ENCODE peak calls at places on chromosomes 13 and 19, in four cellular contexts. Z, L, R and T are unnamed samples.

GRCh38 chr13:69935043-69935442 is 172.6 kb upstream of the ATXN8OS start:
- DNase-seq in R (no peak), L (no peak), Z (no peak), T (no peak)

GRCh38 chr19:15779756-15780476 is 7.5 kb upstream of the OR10H5 start:
- DNase-seq in L (no peak), R (peak; percentile 80), Z (peak; percentile 90), T (no peak)

GRCh38 chr19:623974-624373 is 9.4 kb downstream of the POLRMT start:
- DNase-seq in Z (no peak), R (no peak), L (no peak), T (no peak)

GRCh38 chr19:52112624-52113023 is 17.1 kb upstream of the ZNF841 start:
- DNase-seq in R (no peak), L (no peak), Z (no peak), T (no peak)

GRCh38 chr13:95150555-95150954 is 150.7 kb downstream of the ABCC4 start:
- DNase-seq in L (no peak), Z (peak; percentile 14), R (no peak), T (no peak)

GRCh38 chr13:39038569-39038898 is 278 bp downstream of the NHLRC3 start:
- DNase-seq in L (no peak), R (no peak), Z (no peak), T (no peak)

GRCh38 chr19:39826311-39826945 is 7.5 kb downstream of the DYRK1B start:
- DNase-seq in R (peak; percentile 57), Z (no peak), L (no peak), T (no peak)

GRCh38 chr19:38149597-38149996 is 74.4 kb downstream of the DPF1 start:
- DNase-seq in R (no peak), L (no peak), Z (no peak), T (no peak)

GRCh38 chr19:45492627-45493470 is 4.0 kb downstream of the RTN2 start:
- DNase-seq in L (no peak), R (peak; percentile 94), Z (no peak), T (no peak)

GRCh38 chr13:113479179-113479578 is 11.3 kb downstream of the DCUN1D2 start:
- DNase-seq in R (no peak), L (no peak), Z (no peak), T (no peak)

GRCh38 chr13:77918391-77919261 is at the start of gene EDNRB:
- DNase-seq in R (peak; percentile 71), L (no peak), Z (no peak), T (no peak)

GRCh38 chr13:20337894-20338551 is 105.9 kb upstream of the GJB6 start:
- DNase-seq in L (no peak), R (no peak), Z (no peak), T (peak; percentile 13)

GRCh38 chr19:10552596-10553053 is 8.9 kb downstream of the ATG4D start:
- DNase-seq in L (no peak), Z (no peak), R (no peak), T (no peak)

GRCh38 chr13:111436446-111436845 is 116.0 kb downstream of the TEX29 start:
- DNase-seq in Z (no peak), R (no peak), L (no peak), T (no peak)

GRCh38 chr13:100525453-100526298 is 62.9 kb downstream of the GGACT start:
- DNase-seq in Z (no peak), L (no peak), R (no peak), T (no peak)

GRCh38 chr19:55585658-55586339 is 5.2 kb upstream of the ZNF579 start:
- DNase-seq in Z (no peak), L (no peak), R (peak; percentile 81), T (no peak)

GRCh38 chr19:19051478-19052213 is 12.1 kb upstream of the SLC25A42 start:
- DNase-seq in L (no peak), Z (no peak), R (no peak), T (no peak)

GRCh38 chr13:62544928-62545327 is 1129.3 kb upstream of the PCDH20 start:
- DNase-seq in Z (no peak), L (no peak), R (no peak), T (no peak)

GRCh38 chr19:48556163-48556562 is 4.2 kb downstream of the SULT2B1 start:
- DNase-seq in R (no peak), L (no peak), Z (no peak), T (no peak)

GRCh38 chr13:52686381-52686780 is 33.7 kb downstream of the SUGT1 start:
- DNase-seq in L (no peak), R (no peak), Z (no peak), T (no peak)

GRCh38 chr19:3837332-3837731 is 31.5 kb downstream of the ZFR2 start:
- DNase-seq in L (no peak), Z (no peak), R (no peak), T (no peak)

GRCh38 chr19:34269489-34269888 is 15.1 kb downstream of the GARRE1 start:
- DNase-seq in L (no peak), R (no peak), Z (no peak), T (no peak)
- H3K4me1 ChIP-seq in L (peaks cover 97% of the 10 kb centered on the region), R (peaks cover 63% of the 10 kb centered on the region), Z (peaks cover 35% of the 10 kb centered on the region), T (peaks cover 22% of the 10 kb centered on the region)

GRCh38 chr19:8449830-8450229 is 5.1 kb downstream of the HNRNPM start:
- DNase-seq in Z (no peak), L (no peak), R (no peak), T (no peak)
- H3K4me1 ChIP-seq in Z (peaks cover 91% of the 10 kb centered on the region), L (peaks cover 85% of the 10 kb centered on the region), R (peaks cover 84% of the 10 kb centered on the region), T (peaks cover 16% of the 10 kb centered on the region)

DNA sequence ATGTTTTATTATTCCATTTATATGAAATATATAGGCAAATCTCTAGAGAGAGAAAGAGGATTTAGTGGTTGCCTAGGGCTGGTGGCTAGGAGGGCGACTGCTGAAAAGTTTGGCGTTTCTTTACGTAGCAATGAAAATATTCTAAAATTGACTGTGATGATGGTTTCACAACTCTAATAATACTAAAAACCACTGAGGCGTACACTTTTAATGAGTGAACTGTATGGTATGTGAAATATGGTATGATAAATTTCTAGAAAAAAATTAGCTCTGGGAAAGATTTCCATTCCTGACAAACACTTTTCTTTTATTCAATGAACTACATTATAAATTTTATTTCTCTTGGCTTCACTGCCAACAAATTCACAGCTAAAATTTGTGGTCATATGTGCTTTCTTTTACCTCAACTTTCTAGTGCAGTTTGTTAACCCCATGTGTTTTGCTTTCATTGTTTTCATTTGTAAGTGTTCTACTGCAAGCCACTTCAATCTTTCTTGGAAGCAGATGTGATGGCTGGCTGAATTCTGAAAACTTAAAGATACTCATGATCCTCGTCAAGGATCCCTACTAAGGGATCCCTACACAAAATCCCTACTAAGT is 11.1 kb downstream of the ZC3H13 start:
- DNase-seq in R (no peak), L (no peak), Z (no peak), T (no peak)
- H3K4me1 ChIP-seq in R (no peaks in the 10 kb centered on the region), L (peaks cover 11% of the 10 kb centered on the region), Z (no peaks in the 10 kb centered on the region), T (no peaks in the 10 kb centered on the region)

DNA sequence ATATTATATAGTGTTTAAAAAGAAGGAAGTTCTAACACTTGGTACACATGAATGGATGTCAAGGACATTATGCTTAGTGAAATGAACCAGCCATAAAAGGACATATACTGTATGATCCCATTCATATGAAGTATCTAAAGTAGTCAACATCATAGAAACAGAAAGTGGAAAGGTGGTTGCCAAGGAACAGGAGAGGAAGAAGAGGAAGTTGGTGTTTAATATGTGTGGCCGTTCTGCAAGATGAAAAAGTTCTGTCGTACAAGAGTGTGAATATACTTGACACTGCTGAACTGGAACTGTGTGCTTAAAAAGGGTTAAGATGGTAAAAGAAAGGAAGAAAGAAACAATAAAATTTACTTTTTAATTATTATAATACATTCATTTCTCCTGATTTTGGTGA is 33.1 kb upstream of the C1QTNF9 start:
- DNase-seq in Z (no peak), L (peak; percentile 47), R (no peak), T (peak; percentile 42)
- H3K4me1 ChIP-seq in Z (peaks cover 41% of the 10 kb centered on the region), L (peaks cover 99% of the 10 kb centered on the region), R (no peaks in the 10 kb centered on the region), T (peaks cover 52% of the 10 kb centered on the region)

DNA sequence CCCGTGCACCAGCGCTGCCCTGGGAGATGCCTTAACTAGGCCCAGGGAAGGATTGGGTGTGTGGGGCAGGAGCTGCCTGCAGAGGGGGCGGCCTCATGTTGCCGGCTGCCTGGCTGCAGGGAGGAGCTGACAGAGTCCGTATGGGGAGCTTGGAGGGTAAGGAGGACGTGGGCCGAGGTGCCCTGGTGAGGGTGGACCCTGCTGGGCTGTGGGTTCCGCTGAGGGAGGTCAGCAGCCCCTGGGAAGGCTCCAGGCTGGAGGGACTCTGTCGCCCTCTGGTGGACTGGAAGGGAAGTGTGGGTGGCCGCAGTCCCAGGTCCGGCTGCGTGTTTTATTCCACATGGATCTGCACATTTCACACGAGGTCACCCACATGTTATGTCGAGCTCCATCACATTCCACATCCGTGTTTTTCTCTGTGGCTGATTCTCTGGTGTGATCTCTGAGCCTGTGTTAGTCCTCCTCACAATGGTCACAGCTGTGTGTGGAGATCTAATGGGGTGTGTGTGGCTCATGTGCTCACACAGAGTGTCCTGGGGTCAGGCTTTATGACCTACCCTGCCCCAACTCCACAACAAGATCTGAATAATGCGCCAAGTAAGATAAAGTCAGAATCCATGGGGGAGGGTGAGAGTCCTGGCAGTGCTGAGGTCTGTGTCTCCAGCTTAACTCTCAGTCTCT is 1.8 kb upstream of the CEACAM8 start:
- DNase-seq in Z (no peak), R (no peak), L (peak; percentile 37), T (no peak)
- H3K4me1 ChIP-seq in Z (no peaks in the 10 kb centered on the region), R (no peaks in the 10 kb centered on the region), L (no peaks in the 10 kb centered on the region), T (no peaks in the 10 kb centered on the region)

GRCh38 chr19:5288347-5288739 is 52.3 kb downstream of the PTPRS start:
- DNase-seq in Z (no peak), R (peak; percentile 73), L (no peak), T (no peak)

GRCh38 chr19:5287066-5287465 is 53.5 kb downstream of the PTPRS start:
- DNase-seq in L (no peak), R (no peak), Z (no peak), T (peak; percentile 37)

GRCh38 chr19:5291588-5292193 is 48.9 kb downstream of the PTPRS start:
- DNase-seq in Z (no peak), R (peak; percentile 42), L (no peak), T (no peak)

GRCh38 chr19:5290336-5291262 is 50.0 kb downstream of the PTPRS start:
- DNase-seq in R (no peak), L (no peak), Z (no peak), T (no peak)

DNA sequence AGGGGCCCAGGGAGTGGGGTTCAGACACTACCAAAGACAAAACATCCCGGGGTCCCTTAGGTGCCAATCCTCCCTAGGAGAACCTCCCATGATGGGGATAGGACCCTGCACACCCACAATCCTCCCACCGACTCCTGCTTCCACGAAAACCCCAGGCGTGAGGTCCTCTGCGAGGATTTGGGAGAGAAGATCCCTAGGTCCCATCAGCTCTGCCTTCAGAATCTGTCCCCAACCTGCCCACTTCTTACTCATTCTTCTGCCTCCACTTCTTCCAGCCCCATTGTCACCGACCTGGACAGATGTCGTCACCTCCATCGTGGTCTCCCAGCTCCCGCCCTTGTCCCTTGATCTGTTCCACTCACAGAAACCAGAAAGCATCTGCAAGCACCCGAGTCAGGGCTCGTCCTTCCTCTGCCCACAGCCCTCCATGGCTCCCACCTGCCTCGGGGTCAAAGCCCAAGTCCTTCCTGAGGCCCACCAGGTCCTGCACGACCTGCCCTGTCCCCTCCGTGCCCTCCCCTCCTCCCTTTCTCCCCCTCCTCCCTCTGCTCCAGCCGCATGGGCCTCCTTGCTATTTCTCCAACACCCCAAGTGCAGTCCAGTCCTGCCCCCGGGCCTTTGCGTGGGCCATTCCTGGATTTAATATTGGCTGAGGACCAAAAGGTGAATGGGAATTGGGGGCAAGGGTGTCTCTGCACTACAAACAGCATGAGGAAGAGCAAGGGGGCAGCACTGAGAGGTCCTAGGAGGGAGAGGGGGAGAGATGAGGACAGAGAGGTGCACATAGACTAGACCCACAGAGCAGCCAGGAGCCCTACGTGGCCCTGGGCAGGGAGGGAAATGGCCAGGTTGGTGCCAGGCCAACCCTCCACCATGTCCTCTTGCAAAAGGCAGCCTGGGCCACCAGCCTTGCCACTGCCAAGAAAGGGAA is 51.3 kb downstream of the PTPRS start:
- DNase-seq in Z (no peak), L (no peak), R (no peak), T (no peak)
- H3K4me1 ChIP-seq in Z (peaks cover 68% of the 10 kb centered on the region), L (peaks cover 12% of the 10 kb centered on the region), R (peaks cover 14% of the 10 kb centered on the region), T (peaks cover 24% of the 10 kb centered on the region)